ENCODE peak calls at places on chromosomes 6 and 20, in five cellular contexts. One of them, this sample, is unnamed.

GRCh38 chr20:40781340-40781916 is 92.4 kb upstream of the MAFB start:
- DNase-seq in A549: no peak
- DNase-seq in GM12878: no peak
- DNase-seq in endothelial cell of umbilical vein: no peak
- DNase-seq in HepG2: no peak
- DNase-seq in this sample: peak

GRCh38 chr6:71982385-71982784 is 96.0 kb downstream of the RIMS1 start:
- DNase-seq in A549: no peak
- DNase-seq in GM12878: peak
- DNase-seq in endothelial cell of umbilical vein: no peak
- DNase-seq in HepG2: no peak
- DNase-seq in this sample: no peak

GRCh38 chr6:55773620-55774019 is 101.8 kb downstream of the BMP5 start:
- DNase-seq in A549: no peak
- DNase-seq in GM12878: no peak
- DNase-seq in endothelial cell of umbilical vein: no peak
- DNase-seq in HepG2: no peak
- DNase-seq in this sample: no peak

GRCh38 chr6:165987483-165988305 is 180.0 kb downstream of the TBXT start:
- DNase-seq in A549: peak
- DNase-seq in GM12878: no peak
- DNase-seq in endothelial cell of umbilical vein: no peak
- DNase-seq in HepG2: no peak
- DNase-seq in this sample: peak

GRCh38 chr6:84224251-84224650 is 3.2 kb downstream of the CEP162 start:
- DNase-seq in A549: no peak
- DNase-seq in GM12878: no peak
- DNase-seq in endothelial cell of umbilical vein: no peak
- DNase-seq in HepG2: no peak
- DNase-seq in this sample: peak

GRCh38 chr20:62707981-62708521 is 585 bp upstream of the NTSR1 start:
- DNase-seq in A549: peak
- DNase-seq in GM12878: no peak
- DNase-seq in endothelial cell of umbilical vein: no peak
- DNase-seq in HepG2: no peak
- DNase-seq in this sample: peak

GRCh38 chr6:132530293-132530974 is 7.6 kb upstream of the TAAR9 start:
- DNase-seq in A549: no peak
- DNase-seq in GM12878: peak
- DNase-seq in endothelial cell of umbilical vein: peak
- DNase-seq in HepG2: peak
- DNase-seq in this sample: peak

GRCh38 chr20:44431502-44432234 is 44.0 kb upstream of the TTPAL start:
- DNase-seq in A549: no peak
- DNase-seq in GM12878: no peak
- DNase-seq in endothelial cell of umbilical vein: no peak
- DNase-seq in HepG2: peak
- DNase-seq in this sample: no peak

GRCh38 chr20:24984963-24985640 is 7.4 kb downstream of the APMAP start:
- DNase-seq in A549: no peak
- DNase-seq in GM12878: no peak
- DNase-seq in endothelial cell of umbilical vein: no peak
- DNase-seq in HepG2: no peak
- DNase-seq in this sample: peak

GRCh38 chr6:15023448-15023847 is 222.4 kb upstream of the JARID2 start:
- DNase-seq in A549: no peak
- DNase-seq in GM12878: peak
- DNase-seq in endothelial cell of umbilical vein: no peak
- DNase-seq in HepG2: no peak
- DNase-seq in this sample: peak

GRCh38 chr6:26129656-26130055 is 42.4 kb downstream of the HFE start:
- DNase-seq in A549: no peak
- DNase-seq in GM12878: no peak
- DNase-seq in endothelial cell of umbilical vein: no peak
- DNase-seq in HepG2: no peak
- DNase-seq in this sample: peak

GRCh38 chr20:36688630-36689029 is 42.6 kb upstream of the SLA2 start:
- DNase-seq in A549: no peak
- DNase-seq in GM12878: no peak
- DNase-seq in endothelial cell of umbilical vein: no peak
- DNase-seq in HepG2: no peak
- DNase-seq in this sample: no peak

GRCh38 chr6:13725052-13725451 is 13.4 kb upstream of the RANBP9 start:
- DNase-seq in A549: no peak
- DNase-seq in GM12878: no peak
- DNase-seq in endothelial cell of umbilical vein: no peak
- DNase-seq in HepG2: no peak
- DNase-seq in this sample: no peak

GRCh38 chr20:57194154-57194553 is 72.3 kb downstream of the BMP7 start:
- DNase-seq in A549: no peak
- DNase-seq in GM12878: no peak
- DNase-seq in endothelial cell of umbilical vein: no peak
- DNase-seq in HepG2: no peak
- DNase-seq in this sample: no peak

GRCh38 chr20:54061106-54061881 is 9.1 kb downstream of the BCAS1 start:
- DNase-seq in A549: no peak
- DNase-seq in GM12878: no peak
- DNase-seq in endothelial cell of umbilical vein: no peak
- DNase-seq in HepG2: no peak
- DNase-seq in this sample: no peak

GRCh38 chr20:38790210-38791053 is 15.1 kb upstream of the PPP1R16B start:
- DNase-seq in A549: peak
- DNase-seq in GM12878: no peak
- DNase-seq in endothelial cell of umbilical vein: peak
- DNase-seq in HepG2: peak
- DNase-seq in this sample: peak

GRCh38 chr6:135147637-135148592 is 33.2 kb upstream of the MYB start:
- DNase-seq in A549: no peak
- DNase-seq in GM12878: no peak
- DNase-seq in endothelial cell of umbilical vein: no peak
- DNase-seq in HepG2: no peak
- DNase-seq in this sample: peak

GRCh38 chr6:13848553-13849150 is 34.3 kb upstream of the MCUR1 start:
- DNase-seq in A549: no peak
- DNase-seq in GM12878: no peak
- DNase-seq in endothelial cell of umbilical vein: no peak
- DNase-seq in HepG2: no peak
- DNase-seq in this sample: no peak

GRCh38 chr6:16999486-17000436 is 102.1 kb upstream of the STMND1 start:
- DNase-seq in A549: no peak
- DNase-seq in GM12878: no peak
- DNase-seq in endothelial cell of umbilical vein: no peak
- DNase-seq in HepG2: no peak
- DNase-seq in this sample: no peak

GRCh38 chr20:60718743-60719142 is 533.3 kb upstream of the CDH4 start:
- DNase-seq in A549: no peak
- DNase-seq in GM12878: no peak
- DNase-seq in endothelial cell of umbilical vein: no peak
- DNase-seq in HepG2: no peak
- DNase-seq in this sample: peak

GRCh38 chr6:10759312-10759839 is 11.8 kb downstream of the TMEM14B start:
- DNase-seq in A549: peak
- DNase-seq in GM12878: no peak
- DNase-seq in endothelial cell of umbilical vein: peak
- DNase-seq in HepG2: peak
- DNase-seq in this sample: peak

GRCh38 chr20:19110866-19111460 is 101.5 kb upstream of the SLC24A3 start:
- DNase-seq in A549: no peak
- DNase-seq in GM12878: no peak
- DNase-seq in endothelial cell of umbilical vein: no peak
- DNase-seq in HepG2: no peak
- DNase-seq in this sample: no peak

GRCh38 chr6:170344631-170345576 is 38.3 kb downstream of the FAM120B start:
- DNase-seq in A549: peak
- DNase-seq in GM12878: peak
- DNase-seq in endothelial cell of umbilical vein: peak
- DNase-seq in HepG2: peak
- DNase-seq in this sample: peak

GRCh38 chr6:14375940-14376339 is 258.4 kb downstream of the CD83 start:
- DNase-seq in A549: no peak
- DNase-seq in GM12878: no peak
- DNase-seq in endothelial cell of umbilical vein: no peak
- DNase-seq in HepG2: no peak
- DNase-seq in this sample: peak

GRCh38 chr6:27183082-27183832 is 64.2 kb upstream of the PRSS16 start:
- DNase-seq in A549: no peak
- DNase-seq in GM12878: no peak
- DNase-seq in endothelial cell of umbilical vein: no peak
- DNase-seq in HepG2: no peak
- DNase-seq in this sample: no peak

GRCh38 chr6:106134087-106134770 is 48.1 kb downstream of the PRDM1 start:
- DNase-seq in A549: no peak
- DNase-seq in GM12878: no peak
- DNase-seq in endothelial cell of umbilical vein: no peak
- DNase-seq in HepG2: no peak
- DNase-seq in this sample: no peak

GRCh38 chr6:137827411-137827940 is 39.6 kb upstream of the TNFAIP3 start:
- DNase-seq in A549: no peak
- DNase-seq in GM12878: no peak
- DNase-seq in endothelial cell of umbilical vein: no peak
- DNase-seq in HepG2: no peak
- DNase-seq in this sample: no peak

GRCh38 chr6:92647630-92648029 is 771.7 kb downstream of the EPHA7 start:
- DNase-seq in A549: no peak
- DNase-seq in GM12878: no peak
- DNase-seq in endothelial cell of umbilical vein: no peak
- DNase-seq in HepG2: peak
- DNase-seq in this sample: no peak

GRCh38 chr20:40741507-40742106 is 52.6 kb upstream of the MAFB start:
- DNase-seq in A549: peak
- DNase-seq in GM12878: no peak
- DNase-seq in endothelial cell of umbilical vein: peak
- DNase-seq in HepG2: peak
- DNase-seq in this sample: peak

DNA sequence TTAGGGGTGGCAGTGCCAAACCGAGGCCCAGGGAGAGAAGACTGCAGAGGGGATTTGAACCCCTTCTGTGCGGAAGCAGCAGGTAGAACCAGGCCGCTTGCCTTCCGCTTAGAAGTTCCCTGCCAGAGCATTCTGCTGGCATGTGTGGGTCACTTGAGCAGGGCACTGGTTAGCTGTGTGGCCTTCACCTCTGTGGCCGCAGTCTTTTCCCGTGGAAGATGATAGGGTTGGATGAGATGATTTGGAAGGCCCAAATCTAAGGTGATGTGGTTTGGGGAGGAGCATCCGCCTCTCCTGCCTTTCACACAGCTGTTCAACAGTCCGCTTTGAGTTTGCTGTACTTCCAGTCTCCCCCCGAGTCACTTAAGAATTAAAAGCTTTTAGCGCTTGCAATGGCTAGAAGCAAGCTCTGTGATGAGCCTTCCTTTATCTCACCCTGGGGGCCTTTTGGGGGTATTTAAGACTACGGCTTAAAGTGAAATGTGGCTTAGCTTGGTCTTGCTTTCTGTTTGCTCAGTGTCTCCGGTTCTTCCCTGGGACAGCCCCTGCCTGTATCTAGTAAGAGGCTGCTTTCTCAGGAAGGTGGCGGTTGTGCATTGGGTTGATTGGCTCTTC is 743 bp downstream of the CMTR1 start:
- DNase-seq in A549: no peak
- DNase-seq in GM12878: peak
- DNase-seq in endothelial cell of umbilical vein: no peak
- DNase-seq in HepG2: peak
- DNase-seq in this sample: no peak
- TF ChIP-seq MYC in A549: no peak
- TF ChIP-seq MYC in GM12878: no peak
- TF ChIP-seq MYC in endothelial cell of umbilical vein: no peak
- TF ChIP-seq MYC in HepG2: no peak
- TF ChIP-seq MYC in this sample: no peak

DNA sequence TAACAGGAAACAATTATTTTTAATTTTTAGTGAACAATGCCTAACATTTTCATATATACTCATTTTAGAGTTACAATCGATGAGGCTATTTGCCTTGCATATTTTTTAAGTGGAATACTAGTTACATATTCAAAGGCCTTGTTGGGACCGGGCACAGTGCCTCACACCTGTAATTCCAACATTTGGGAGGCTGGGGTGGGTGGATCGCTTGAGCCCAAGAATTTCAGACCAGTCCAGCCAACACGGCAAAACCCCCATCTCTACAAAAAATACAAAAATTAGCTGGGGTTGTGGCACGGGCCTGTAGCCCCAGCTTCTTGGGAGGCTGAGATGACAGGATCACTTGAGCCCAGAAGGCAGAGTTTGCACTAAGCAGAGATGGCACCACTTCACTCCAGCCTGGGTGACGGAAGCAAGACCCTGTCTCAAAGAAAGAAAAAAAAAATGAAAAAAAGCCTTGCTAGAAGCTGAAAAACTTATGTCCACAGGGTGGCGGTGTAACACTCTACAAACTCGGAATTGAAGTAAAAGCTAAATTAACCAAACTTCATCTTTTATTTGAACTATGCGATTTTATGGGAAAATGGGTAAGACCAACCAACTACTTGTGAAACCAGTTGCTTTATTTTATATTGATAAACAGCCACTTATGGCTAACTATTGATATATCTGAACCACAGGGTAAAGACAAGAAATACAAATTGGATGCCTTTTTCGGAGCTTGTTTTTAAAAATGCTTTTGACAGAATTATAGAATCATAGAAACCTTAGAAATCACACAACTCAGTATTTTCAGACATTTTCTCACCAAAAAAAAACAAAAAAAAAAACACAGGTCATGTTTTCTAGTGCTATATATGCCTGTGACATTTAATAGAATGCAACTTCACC is 24.1 kb upstream of the ROS1 start:
- DNase-seq in A549: no peak
- DNase-seq in GM12878: peak
- DNase-seq in endothelial cell of umbilical vein: peak
- DNase-seq in HepG2: peak
- DNase-seq in this sample: peak
- TF ChIP-seq MYC in A549: no peak
- TF ChIP-seq MYC in GM12878: no peak
- TF ChIP-seq MYC in endothelial cell of umbilical vein: no peak
- TF ChIP-seq MYC in HepG2: no peak
- TF ChIP-seq MYC in this sample: no peak

GRCh38 chr6:122624853-122625252 is 14.6 kb downstream of the PKIB start:
- DNase-seq in A549: no peak
- DNase-seq in GM12878: no peak
- DNase-seq in endothelial cell of umbilical vein: no peak
- DNase-seq in HepG2: no peak
- DNase-seq in this sample: no peak
- TF ChIP-seq MYC in A549: no peak
- TF ChIP-seq MYC in GM12878: no peak
- TF ChIP-seq MYC in endothelial cell of umbilical vein: no peak
- TF ChIP-seq MYC in HepG2: no peak
- TF ChIP-seq MYC in this sample: no peak

GRCh38 chr6:31446481-31446880 is 43.1 kb downstream of the MICA start:
- DNase-seq in A549: no peak
- DNase-seq in GM12878: no peak
- DNase-seq in endothelial cell of umbilical vein: no peak
- DNase-seq in HepG2: no peak
- DNase-seq in this sample: no peak
- TF ChIP-seq MYC in A549: no peak
- TF ChIP-seq MYC in GM12878: no peak
- TF ChIP-seq MYC in endothelial cell of umbilical vein: no peak
- TF ChIP-seq MYC in HepG2: no peak
- TF ChIP-seq MYC in this sample: no peak